ENCODE peak calls at places on chromosomes 2 and 18, in five cellular contexts. R is ovary; F is CD8-positive, alpha-beta memory T cell; H is IMR-90; T is aorta. A is an unnamed sample.

GRCh38 chr2:134365356-134365755 is 111.5 kb downstream of the MGAT5 start:
- DNase-seq in R (no peak), T (no peak), F (no peak), H (no peak), A (no peak)

GRCh38 chr2:96547203-96547641 is 10.7 kb downstream of the ARID5A start:
- DNase-seq in F (no peak), H (no peak), R (no peak), T (no peak), A (no peak)

GRCh38 chr2:234739061-234739460 is 212.8 kb upstream of the SH3BP4 start:
- DNase-seq in F (no peak), T (no peak), H (no peak), R (no peak), A (no peak)

GRCh38 chr2:96953611-96954489 is 32.5 kb downstream of the FAM178B start:
- DNase-seq in H (no peak), R (peak), F (no peak), T (peak), A (no peak)

GRCh38 chr18:36572135-36572856 is 256.5 kb downstream of the TPGS2 start:
- DNase-seq in H (peak), R (peak), T (no peak), F (no peak), A (no peak)

GRCh38 chr2:60516826-60517225 is 36.6 kb downstream of the BCL11A start:
- DNase-seq in H (no peak), T (no peak), F (no peak), R (no peak), A (no peak)

GRCh38 chr2:101745711-101746694 is 48.5 kb downstream of the MAP4K4 start:
- DNase-seq in T (no peak), F (no peak), R (no peak), H (peak), A (peak)

GRCh38 chr18:59707306-59707705 is 10.1 kb upstream of the CCBE1 start:
- DNase-seq in R (no peak), T (no peak), H (no peak), F (no peak), A (no peak)

GRCh38 chr2:128812183-128812940 is 493.7 kb upstream of the HS6ST1 start:
- DNase-seq in H (no peak), R (no peak), F (no peak), T (no peak), A (no peak)

GRCh38 chr2:26008851-26009566 is 24.9 kb upstream of the RAB10 start:
- DNase-seq in R (no peak), F (no peak), H (peak), T (peak), A (no peak)

GRCh38 chr2:195741191-195741590 is 84.2 kb downstream of the SLC39A10 start:
- DNase-seq in F (no peak), R (no peak), T (no peak), H (no peak), A (no peak)

GRCh38 chr2:233290446-233290845 is 17.2 kb upstream of the SAG start:
- DNase-seq in R (no peak), T (no peak), F (no peak), H (no peak), A (no peak)

GRCh38 chr2:197293252-197294007 is 17.1 kb downstream of the ANKRD44 start:
- DNase-seq in F (peak), R (no peak), T (no peak), H (no peak), A (no peak)

GRCh38 chr18:68769423-68769822 is 28.5 kb upstream of the CCDC102B start:
- DNase-seq in T (peak), H (no peak), F (no peak), R (no peak), A (no peak)

GRCh38 chr2:127149384-127149783 is 42.4 kb upstream of the BIN1 start:
- DNase-seq in T (no peak), F (no peak), R (no peak), H (peak), A (peak)

GRCh38 chr2:42979416-42979869 is 187.1 kb upstream of the HAAO start:
- DNase-seq in F (no peak), T (no peak), R (peak), H (no peak), A (no peak)

GRCh38 chr2:160432633-160433032 is 61.0 kb downstream of the RBMS1 start:
- DNase-seq in F (no peak), H (peak), T (no peak), R (no peak), A (no peak)

GRCh38 chr18:14978962-14979535 is 231.1 kb downstream of the ANKRD30B start:
- DNase-seq in F (no peak), T (no peak), R (no peak), H (no peak), A (no peak)

GRCh38 chr2:238702691-238703415 is 145.0 kb upstream of the TWIST2 start:
- DNase-seq in H (no peak), F (no peak), T (peak), R (no peak), A (no peak)

GRCh38 chr2:227016894-227017293 is 147.1 kb downstream of the COL4A4 start:
- DNase-seq in R (no peak), H (peak), F (no peak), T (no peak), A (no peak)

GRCh38 chr2:182680838-182681237 is 35.2 kb upstream of the DNAJC10 start:
- DNase-seq in T (no peak), F (no peak), R (no peak), H (no peak), A (no peak)

GRCh38 chr2:207734264-207734635 is 22.8 kb downstream of the CCNYL1 start:
- DNase-seq in H (peak), R (no peak), T (no peak), F (no peak), A (no peak)

GRCh38 chr2:85806358-85807118 is 52.7 kb downstream of the ATOH8 start:
- DNase-seq in H (no peak), R (no peak), F (no peak), T (no peak), A (no peak)

GRCh38 chr2:23457990-23458689 is 73.2 kb downstream of the KLHL29 start:
- DNase-seq in T (no peak), H (no peak), F (no peak), R (no peak), A (no peak)

GRCh38 chr2:164694275-164694695 is 73.0 kb upstream of the GRB14 start:
- DNase-seq in H (peak), T (no peak), F (no peak), R (no peak), A (no peak)

GRCh38 chr2:85439986-85440385 is 21.5 kb downstream of the SH2D6 start:
- DNase-seq in R (no peak), T (no peak), F (no peak), H (no peak), A (no peak)

GRCh38 chr2:118974103-118974911 is 32.3 kb downstream of the MARCO start:
- DNase-seq in R (no peak), H (peak), F (no peak), T (no peak), A (peak)

GRCh38 chr2:231900975-231901374 is 25.2 kb downstream of the NPPC start:
- DNase-seq in R (no peak), H (no peak), F (no peak), T (no peak), A (no peak)

GRCh38 chr2:218505754-218506371 is 62.3 kb downstream of the USP37 start:
- DNase-seq in T (no peak), F (no peak), R (no peak), H (no peak), A (no peak)
- H3K4me3 ChIP-seq in T (no peak), F (no peak), R (no peak), H (no peak), A (no peak)

GRCh38 chr18:58286793-58287625 is 243.0 kb downstream of the NEDD4L start:
- DNase-seq in F (no peak), H (no peak), T (no peak), R (no peak), A (no peak)
- H3K4me3 ChIP-seq in F (no peak), H (no peak), T (no peak), R (no peak), A (no peak)

DNA sequence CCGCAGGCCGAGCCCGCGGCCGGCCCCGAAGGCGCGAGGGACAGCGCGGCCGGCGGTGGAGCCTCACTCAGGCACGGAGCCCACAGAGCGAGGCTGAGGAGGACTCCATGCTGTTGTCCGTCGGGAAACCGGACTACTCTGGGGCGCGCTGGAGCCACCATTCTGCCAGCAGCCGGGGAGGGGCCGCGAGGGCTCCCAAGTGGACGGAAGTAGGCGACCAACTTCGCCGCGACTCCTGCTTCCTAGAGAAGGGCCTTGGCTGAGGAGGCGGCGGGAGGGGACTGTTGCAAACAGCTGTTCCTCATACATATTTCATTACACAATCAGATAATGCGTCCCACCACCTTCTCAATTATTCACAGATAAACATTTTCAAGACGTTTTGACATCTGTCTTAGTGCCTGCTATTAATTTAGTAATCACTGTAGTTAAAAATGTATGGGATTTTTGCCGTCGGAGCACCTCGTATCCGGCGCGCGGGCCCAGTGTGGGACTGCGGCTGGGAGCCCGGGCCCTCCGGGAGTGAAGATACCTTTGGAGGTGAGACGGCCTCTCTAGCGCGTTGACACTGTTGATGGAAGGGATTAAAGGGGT is 11.7 kb upstream of the SIX3 start:
- DNase-seq in R (no peak), F (no peak), H (no peak), T (no peak), A (no peak)
- H3K4me3 ChIP-seq in R (no peak), F (no peak), H (no peak), T (no peak), A (no peak)

DNA sequence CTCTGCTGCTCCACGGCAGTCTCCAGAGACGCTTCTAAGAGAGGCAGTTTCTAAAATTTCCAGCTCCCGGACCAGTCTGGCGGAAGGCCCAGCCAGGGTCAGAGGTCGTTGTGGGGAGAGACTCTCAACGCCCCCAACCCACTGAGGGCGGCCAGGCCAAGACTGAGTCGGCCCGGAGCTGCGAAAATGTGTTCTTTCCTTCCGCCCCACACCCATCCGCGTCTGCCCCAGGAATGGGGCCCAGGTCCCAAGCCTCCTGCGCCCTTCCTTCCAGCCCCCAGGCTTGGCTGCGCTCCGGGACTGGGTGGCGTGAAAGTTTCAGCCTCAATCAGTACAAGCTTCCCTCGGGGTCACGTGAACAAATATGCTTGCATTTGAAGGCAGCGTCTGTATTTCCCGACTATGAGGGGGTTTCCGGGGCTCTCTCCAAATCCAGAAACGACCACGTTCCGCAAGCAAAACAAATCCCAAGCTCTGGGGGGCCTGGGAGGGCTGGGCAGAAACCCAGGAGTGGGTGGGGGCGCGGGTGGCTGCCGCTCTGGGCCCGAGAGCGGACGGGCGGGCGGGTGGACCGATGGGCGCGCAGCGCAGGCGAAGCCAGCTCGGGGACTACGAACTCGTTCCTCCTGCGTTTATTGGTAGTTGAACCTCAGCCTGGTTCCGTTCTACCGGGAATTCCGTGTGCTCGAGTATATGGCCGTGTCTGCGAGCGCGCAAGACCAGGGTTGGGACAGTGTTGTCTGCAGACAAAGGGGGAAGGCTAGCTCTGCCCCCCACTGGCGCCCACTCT is 3.3 kb downstream of the HOXD3 start:
- DNase-seq in T (no peak), H (no peak), R (peak), F (no peak), A (no peak)
- H3K4me3 ChIP-seq in T (no peak), H (no peak), R (peak), F (no peak), A (no peak)

GRCh38 chr2:168770796-168771195 is 31.6 kb upstream of the NOSTRIN start:
- DNase-seq in H (no peak), T (no peak), F (no peak), R (no peak), A (no peak)

GRCh38 chr2:168773128-168773527 is 29.3 kb upstream of the NOSTRIN start:
- DNase-seq in H (no peak), F (no peak), R (no peak), T (no peak), A (no peak)

GRCh38 chr2:168775837-168776236 is 26.6 kb upstream of the NOSTRIN start:
- DNase-seq in H (no peak), R (no peak), T (no peak), F (no peak), A (no peak)

GRCh38 chr2:168772704-168773103 is 29.7 kb upstream of the NOSTRIN start:
- DNase-seq in H (no peak), R (no peak), T (no peak), F (no peak), A (no peak)

DNA sequence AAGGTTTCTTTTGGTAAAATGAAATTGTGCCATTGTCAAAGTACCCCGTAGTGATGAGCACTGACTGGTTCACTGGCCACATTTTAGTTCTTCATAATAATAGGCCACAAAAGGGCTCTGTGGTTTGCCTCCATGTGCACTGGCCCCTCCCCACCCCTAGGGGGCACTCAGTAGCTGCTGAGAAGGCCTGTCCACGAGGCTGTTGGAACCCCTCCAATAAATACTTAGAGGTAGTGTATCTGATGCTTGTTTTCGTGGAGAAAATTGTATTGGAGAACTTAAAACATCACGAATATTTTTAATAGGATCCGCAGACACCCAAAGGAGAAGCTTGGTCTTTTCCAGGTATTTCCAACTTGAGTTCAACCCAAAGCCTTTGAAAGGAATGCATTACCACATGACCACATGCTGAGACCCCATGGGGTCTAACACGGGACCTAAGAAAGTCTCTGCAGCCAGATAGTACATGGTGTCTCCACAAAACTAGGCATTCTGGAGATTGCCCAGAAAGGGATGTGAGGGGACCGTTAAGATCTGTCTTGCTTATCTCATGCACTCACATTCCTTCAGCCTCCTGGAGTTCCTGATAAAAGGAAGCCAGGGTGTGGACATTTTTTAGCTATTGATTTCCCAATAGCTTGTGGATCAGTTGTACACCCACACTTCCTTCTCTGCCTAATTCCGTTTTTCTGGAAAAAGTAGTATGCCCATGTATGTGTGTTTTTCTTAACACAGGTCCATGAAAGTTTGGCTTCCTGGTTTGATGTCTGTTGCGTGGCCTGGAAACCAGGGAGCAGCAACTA is 28.5 kb upstream of the NOSTRIN start:
- DNase-seq in R (peak), F (no peak), H (peak), T (no peak), A (no peak)
- H3K4me3 ChIP-seq in R (no peak), F (no peak), H (no peak), T (no peak), A (no peak)

DNA sequence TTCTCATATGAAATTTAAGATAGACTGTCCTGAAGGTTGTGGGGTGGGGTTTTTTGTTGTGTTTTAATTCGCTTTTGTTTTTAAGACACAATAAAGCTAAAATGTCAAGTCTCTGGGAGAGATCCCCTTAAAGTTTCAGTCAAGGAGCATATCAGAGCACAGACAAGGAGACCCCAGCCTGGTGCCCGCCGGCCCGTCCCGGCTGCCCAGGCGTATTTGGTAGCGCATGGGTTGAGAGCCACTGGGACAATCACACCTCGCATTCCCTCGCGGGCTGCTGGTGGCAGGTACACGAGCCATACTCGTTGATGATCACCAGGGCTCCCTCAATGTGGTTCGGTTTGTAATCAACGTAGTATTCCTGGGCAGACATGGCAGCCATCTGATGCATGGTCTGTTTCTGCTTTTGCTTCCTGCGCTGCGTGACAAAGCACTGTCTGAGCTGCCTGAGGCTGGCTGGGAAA is 2.5 kb downstream of the LRRTM1 start:
- DNase-seq in T (no peak), H (no peak), F (no peak), R (no peak), A (no peak)
- H3K4me3 ChIP-seq in T (no peak), H (no peak), F (no peak), R (no peak), A (no peak)

GRCh38 chr2:62286089-62286785 is 90.3 kb downstream of the B3GNT2 start:
- DNase-seq in H (no peak), T (no peak), R (no peak), F (no peak), A (no peak)
- H3K4me3 ChIP-seq in H (no peak), T (no peak), R (no peak), F (no peak), A (no peak)

GRCh38 chr2:187541086-187542085 is 12.8 kb downstream of the TFPI start:
- DNase-seq in H (peak), F (no peak), T (no peak), R (no peak), A (peak)
- H3K4me3 ChIP-seq in H (no peak), F (no peak), T (peak), R (no peak), A (no peak)

A was measured in BJ.